ENCODE peak calls at places on chromosomes 1 and 21, in eight cellular contexts. One of them, this sample, is unnamed.

GRCh38 chr21:25118648-25119047 is 488.6 kb downstream of the MRPL39 start:
- DNase-seq in GM12891: no peak
- DNase-seq in IMR-90: no peak
- DNase-seq in heart left ventricle: no peak
- DNase-seq in prostate gland: no peak
- DNase-seq in body of pancreas: no peak
- DNase-seq in tibial nerve: no peak
- DNase-seq in endothelial cell of umbilical vein: no peak
- DNase-seq in this sample: no peak

GRCh38 chr1:54331091-54331772 is 75.0 kb downstream of the SSBP3 start:
- DNase-seq in GM12891: no peak
- DNase-seq in IMR-90: peak
- DNase-seq in heart left ventricle: no peak
- DNase-seq in prostate gland: no peak
- DNase-seq in body of pancreas: no peak
- DNase-seq in tibial nerve: no peak
- DNase-seq in endothelial cell of umbilical vein: no peak
- DNase-seq in this sample: no peak

GRCh38 chr1:14282583-14283186 is 315.8 kb upstream of the KAZN start:
- DNase-seq in GM12891: no peak
- DNase-seq in IMR-90: no peak
- DNase-seq in heart left ventricle: no peak
- DNase-seq in prostate gland: no peak
- DNase-seq in body of pancreas: no peak
- DNase-seq in tibial nerve: no peak
- DNase-seq in endothelial cell of umbilical vein: no peak
- DNase-seq in this sample: no peak

GRCh38 chr21:28489197-28489596 is 503.5 kb downstream of the LTN1 start:
- DNase-seq in GM12891: no peak
- DNase-seq in IMR-90: no peak
- DNase-seq in heart left ventricle: no peak
- DNase-seq in prostate gland: no peak
- DNase-seq in body of pancreas: no peak
- DNase-seq in tibial nerve: no peak
- DNase-seq in endothelial cell of umbilical vein: no peak
- DNase-seq in this sample: no peak

GRCh38 chr21:15071012-15071411 is 6.2 kb upstream of the NRIP1 start:
- DNase-seq in GM12891: no peak
- DNase-seq in IMR-90: no peak
- DNase-seq in heart left ventricle: no peak
- DNase-seq in prostate gland: no peak
- DNase-seq in body of pancreas: no peak
- DNase-seq in tibial nerve: no peak
- DNase-seq in endothelial cell of umbilical vein: no peak
- DNase-seq in this sample: no peak

GRCh38 chr1:184299076-184299790 is 87.6 kb upstream of the C1orf21 start:
- DNase-seq in GM12891: no peak
- DNase-seq in IMR-90: peak
- DNase-seq in heart left ventricle: peak
- DNase-seq in prostate gland: no peak
- DNase-seq in body of pancreas: no peak
- DNase-seq in tibial nerve: peak
- DNase-seq in endothelial cell of umbilical vein: peak
- DNase-seq in this sample: no peak

GRCh38 chr1:27979151-27979858 is 19.5 kb downstream of the XKR8 start:
- DNase-seq in GM12891: no peak
- DNase-seq in IMR-90: peak
- DNase-seq in heart left ventricle: no peak
- DNase-seq in prostate gland: no peak
- DNase-seq in body of pancreas: no peak
- DNase-seq in tibial nerve: peak
- DNase-seq in endothelial cell of umbilical vein: peak
- DNase-seq in this sample: no peak

GRCh38 chr21:33510826-33511225 is 19.3 kb upstream of the DNAJC28 start:
- DNase-seq in GM12891: no peak
- DNase-seq in IMR-90: no peak
- DNase-seq in heart left ventricle: no peak
- DNase-seq in prostate gland: no peak
- DNase-seq in body of pancreas: no peak
- DNase-seq in tibial nerve: no peak
- DNase-seq in endothelial cell of umbilical vein: no peak
- DNase-seq in this sample: no peak

GRCh38 chr1:24768873-24769605 is 23.8 kb downstream of the CLIC4 start:
- DNase-seq in GM12891: no peak
- DNase-seq in IMR-90: no peak
- DNase-seq in heart left ventricle: no peak
- DNase-seq in prostate gland: no peak
- DNase-seq in body of pancreas: no peak
- DNase-seq in tibial nerve: no peak
- DNase-seq in endothelial cell of umbilical vein: peak
- DNase-seq in this sample: no peak

GRCh38 chr1:209046058-209046417 is 537.5 kb upstream of the CAMK1G start:
- DNase-seq in GM12891: no peak
- DNase-seq in IMR-90: no peak
- DNase-seq in heart left ventricle: no peak
- DNase-seq in prostate gland: no peak
- DNase-seq in body of pancreas: peak
- DNase-seq in tibial nerve: no peak
- DNase-seq in endothelial cell of umbilical vein: no peak
- DNase-seq in this sample: no peak

GRCh38 chr1:38029725-38030511 is 16.7 kb downstream of the POU3F1 start:
- DNase-seq in GM12891: no peak
- DNase-seq in IMR-90: peak
- DNase-seq in heart left ventricle: no peak
- DNase-seq in prostate gland: no peak
- DNase-seq in body of pancreas: peak
- DNase-seq in tibial nerve: no peak
- DNase-seq in endothelial cell of umbilical vein: peak
- DNase-seq in this sample: peak

GRCh38 chr1:92096317-92096716 is 16.2 kb downstream of the BTBD8 start:
- DNase-seq in GM12891: no peak
- DNase-seq in IMR-90: peak
- DNase-seq in heart left ventricle: no peak
- DNase-seq in prostate gland: no peak
- DNase-seq in body of pancreas: no peak
- DNase-seq in tibial nerve: no peak
- DNase-seq in endothelial cell of umbilical vein: no peak
- DNase-seq in this sample: no peak

GRCh38 chr1:51236548-51237312 is 657 bp downstream of the RNF11 start:
- DNase-seq in GM12891: no peak
- DNase-seq in IMR-90: peak
- DNase-seq in heart left ventricle: peak
- DNase-seq in prostate gland: peak
- DNase-seq in body of pancreas: peak
- DNase-seq in tibial nerve: peak
- DNase-seq in endothelial cell of umbilical vein: peak
- DNase-seq in this sample: peak

GRCh38 chr1:24735156-24735618 is 10.1 kb upstream of the CLIC4 start:
- DNase-seq in GM12891: no peak
- DNase-seq in IMR-90: no peak
- DNase-seq in heart left ventricle: no peak
- DNase-seq in prostate gland: no peak
- DNase-seq in body of pancreas: no peak
- DNase-seq in tibial nerve: no peak
- DNase-seq in endothelial cell of umbilical vein: no peak
- DNase-seq in this sample: no peak

GRCh38 chr1:39104158-39105060 is 78.3 kb downstream of the NDUFS5 start:
- DNase-seq in GM12891: no peak
- DNase-seq in IMR-90: no peak
- DNase-seq in heart left ventricle: peak
- DNase-seq in prostate gland: peak
- DNase-seq in body of pancreas: no peak
- DNase-seq in tibial nerve: no peak
- DNase-seq in endothelial cell of umbilical vein: peak
- DNase-seq in this sample: peak

GRCh38 chr1:6783956-6784559 is 1.2 kb upstream of the CAMTA1 start:
- DNase-seq in GM12891: no peak
- DNase-seq in IMR-90: no peak
- DNase-seq in heart left ventricle: no peak
- DNase-seq in prostate gland: no peak
- DNase-seq in body of pancreas: no peak
- DNase-seq in tibial nerve: no peak
- DNase-seq in endothelial cell of umbilical vein: peak
- DNase-seq in this sample: no peak

GRCh38 chr21:36534656-36535055 is 54.7 kb upstream of the CLDN14 start:
- DNase-seq in GM12891: no peak
- DNase-seq in IMR-90: no peak
- DNase-seq in heart left ventricle: no peak
- DNase-seq in prostate gland: no peak
- DNase-seq in body of pancreas: no peak
- DNase-seq in tibial nerve: no peak
- DNase-seq in endothelial cell of umbilical vein: no peak
- DNase-seq in this sample: no peak

GRCh38 chr1:2258996-2259395 is 30.9 kb downstream of the SKI start:
- DNase-seq in GM12891: no peak
- DNase-seq in IMR-90: no peak
- DNase-seq in heart left ventricle: no peak
- DNase-seq in prostate gland: no peak
- DNase-seq in body of pancreas: no peak
- DNase-seq in tibial nerve: no peak
- DNase-seq in endothelial cell of umbilical vein: no peak
- DNase-seq in this sample: no peak

GRCh38 chr1:243713470-243714186 is 136.4 kb downstream of the AKT3 start:
- DNase-seq in GM12891: no peak
- DNase-seq in IMR-90: peak
- DNase-seq in heart left ventricle: peak
- DNase-seq in prostate gland: no peak
- DNase-seq in body of pancreas: no peak
- DNase-seq in tibial nerve: no peak
- DNase-seq in endothelial cell of umbilical vein: no peak
- DNase-seq in this sample: peak

GRCh38 chr1:93437976-93438605 is 9.8 kb upstream of the FNBP1L start:
- DNase-seq in GM12891: no peak
- DNase-seq in IMR-90: peak
- DNase-seq in heart left ventricle: no peak
- DNase-seq in prostate gland: no peak
- DNase-seq in body of pancreas: no peak
- DNase-seq in tibial nerve: no peak
- DNase-seq in endothelial cell of umbilical vein: peak
- DNase-seq in this sample: no peak

DNA sequence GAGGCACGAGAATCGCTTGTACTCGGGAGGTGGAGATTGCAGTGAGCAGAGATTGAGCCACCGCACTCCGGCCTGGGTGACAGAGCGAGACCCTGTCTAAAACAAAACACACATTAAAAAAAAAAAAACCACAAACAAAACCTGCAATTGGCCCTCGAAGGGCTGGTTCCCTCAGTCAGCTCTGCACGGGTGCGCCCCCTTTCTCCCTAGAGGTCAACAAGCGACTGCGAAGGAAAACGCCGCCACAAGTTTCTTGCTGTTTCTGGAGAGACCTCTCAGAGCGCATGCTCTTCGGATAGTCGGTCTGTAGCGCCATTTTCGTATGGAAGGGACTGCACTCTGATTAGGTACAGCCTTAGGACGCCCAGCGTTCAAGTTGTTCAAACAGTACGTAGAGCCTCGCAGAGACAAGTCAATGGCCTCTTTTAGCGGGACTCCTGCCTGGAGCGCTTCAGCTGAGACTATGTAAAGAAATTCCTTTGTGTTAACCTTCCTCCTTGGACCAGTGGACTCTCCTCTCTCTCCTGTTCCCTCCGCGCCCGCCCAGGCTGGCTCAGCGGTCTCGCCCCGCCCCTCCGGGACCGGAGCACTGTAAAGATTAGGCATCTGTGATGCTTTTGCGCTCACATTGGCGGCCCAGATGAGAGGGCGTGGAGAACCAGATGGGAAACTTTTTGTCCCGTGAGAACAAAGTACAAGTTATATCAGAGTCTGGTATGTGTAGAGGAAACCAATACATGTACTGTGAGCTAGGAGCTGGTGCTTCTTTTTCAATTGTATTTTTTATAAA is 1.0 kb upstream of the CDC14A start:
- DNase-seq in GM12891: peak
- DNase-seq in IMR-90: peak
- DNase-seq in heart left ventricle: peak
- DNase-seq in prostate gland: peak
- DNase-seq in body of pancreas: peak
- DNase-seq in tibial nerve: peak
- DNase-seq in endothelial cell of umbilical vein: peak
- DNase-seq in this sample: peak
- TF ChIP-seq POLR2A in GM12891: no peak
- TF ChIP-seq POLR2A in IMR-90: peak
- TF ChIP-seq POLR2A in heart left ventricle: no peak
- TF ChIP-seq POLR2A in prostate gland: peak
- TF ChIP-seq POLR2A in body of pancreas: peak
- TF ChIP-seq POLR2A in tibial nerve: peak
- TF ChIP-seq POLR2A in endothelial cell of umbilical vein: peak
- TF ChIP-seq POLR2A in this sample: peak

DNA sequence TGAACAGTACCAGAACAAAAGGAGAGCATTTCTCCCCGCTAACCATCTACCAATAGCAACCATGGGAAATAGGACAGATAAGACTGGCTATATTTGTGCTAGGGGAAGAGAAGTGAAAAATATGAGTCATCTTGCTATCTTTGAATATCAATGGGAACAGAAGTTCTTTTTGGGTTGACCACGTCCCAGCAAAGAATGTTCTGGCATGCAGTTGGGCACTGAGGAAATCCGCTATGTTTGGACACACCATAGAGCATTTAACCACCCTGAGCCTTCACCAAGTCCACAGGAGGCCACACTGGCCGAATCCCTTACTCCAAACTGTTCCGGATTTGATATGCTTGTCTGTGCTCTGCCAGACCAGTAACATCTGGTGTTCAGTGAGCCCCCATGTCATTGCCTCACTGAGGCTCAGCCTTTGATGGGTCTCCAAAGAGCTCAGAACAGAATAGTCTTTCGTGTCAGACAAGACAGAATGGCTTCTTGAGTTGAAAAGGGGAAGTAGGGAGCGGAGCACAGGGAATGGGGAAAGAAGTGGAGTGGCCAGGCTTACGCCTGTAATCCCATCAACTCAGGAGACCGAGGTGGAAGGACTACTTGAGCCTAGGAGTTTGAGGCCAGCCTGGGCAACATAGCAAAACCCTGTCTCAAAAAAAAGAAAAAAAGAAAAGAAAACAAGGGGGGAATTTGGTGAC is 81.4 kb downstream of the SMYD2 start:
- DNase-seq in GM12891: no peak
- DNase-seq in IMR-90: peak
- DNase-seq in heart left ventricle: peak
- DNase-seq in prostate gland: no peak
- DNase-seq in body of pancreas: no peak
- DNase-seq in tibial nerve: peak
- DNase-seq in endothelial cell of umbilical vein: peak
- DNase-seq in this sample: peak
- TF ChIP-seq POLR2A in GM12891: no peak
- TF ChIP-seq POLR2A in IMR-90: no peak
- TF ChIP-seq POLR2A in heart left ventricle: no peak
- TF ChIP-seq POLR2A in prostate gland: no peak
- TF ChIP-seq POLR2A in body of pancreas: no peak
- TF ChIP-seq POLR2A in tibial nerve: no peak
- TF ChIP-seq POLR2A in endothelial cell of umbilical vein: no peak
- TF ChIP-seq POLR2A in this sample: no peak

GRCh38 chr1:197801684-197802083 is 26.4 kb upstream of the DENND1B start:
- DNase-seq in GM12891: no peak
- DNase-seq in IMR-90: no peak
- DNase-seq in heart left ventricle: no peak
- DNase-seq in prostate gland: no peak
- DNase-seq in body of pancreas: no peak
- DNase-seq in tibial nerve: no peak
- DNase-seq in endothelial cell of umbilical vein: no peak
- DNase-seq in this sample: no peak
- TF ChIP-seq POLR2A in GM12891: no peak
- TF ChIP-seq POLR2A in IMR-90: no peak
- TF ChIP-seq POLR2A in heart left ventricle: no peak
- TF ChIP-seq POLR2A in prostate gland: no peak
- TF ChIP-seq POLR2A in body of pancreas: no peak
- TF ChIP-seq POLR2A in tibial nerve: no peak
- TF ChIP-seq POLR2A in endothelial cell of umbilical vein: no peak
- TF ChIP-seq POLR2A in this sample: no peak

GRCh38 chr1:154608522-154609294 is 722 bp upstream of the ADAR start:
- DNase-seq in GM12891: no peak
- DNase-seq in IMR-90: peak
- DNase-seq in heart left ventricle: peak
- DNase-seq in prostate gland: peak
- DNase-seq in body of pancreas: peak
- DNase-seq in tibial nerve: peak
- DNase-seq in endothelial cell of umbilical vein: peak
- DNase-seq in this sample: peak
- TF ChIP-seq POLR2A in GM12891: no peak
- TF ChIP-seq POLR2A in IMR-90: no peak
- TF ChIP-seq POLR2A in heart left ventricle: no peak
- TF ChIP-seq POLR2A in prostate gland: no peak
- TF ChIP-seq POLR2A in body of pancreas: no peak
- TF ChIP-seq POLR2A in tibial nerve: no peak
- TF ChIP-seq POLR2A in endothelial cell of umbilical vein: no peak
- TF ChIP-seq POLR2A in this sample: no peak

This sample was measured in adrenal gland.